ENCODE peak calls at places on chromosome 1, in six cellular contexts. C, O, G, A, D and W are unnamed samples.

GRCh38 chr1:202848191-202848542 is 37.4 kb downstream of the PCAT6 start:
- DNase-seq in C (no peak), O (no peak), G (no peak), A (no peak), D (peak; percentile 74), W (no peak)

GRCh38 chr1:16998589-16998988 is 13.1 kb downstream of the ATP13A2 start:
- DNase-seq in C (no peak), O (no peak), G (no peak), A (no peak), D (no peak), W (no peak)

GRCh38 chr1:4937876-4938534 is 283.6 kb downstream of the AJAP1 start:
- DNase-seq in C (no peak), O (no peak), G (no peak), A (no peak), D (no peak), W (no peak)

GRCh38 chr1:202586018-202586821 is 124.0 kb downstream of the SYT2 start:
- DNase-seq in C (no peak), O (no peak), G (no peak), A (no peak), D (peak; percentile 28), W (no peak)

GRCh38 chr1:24501371-24502167 is 1.1 kb upstream of the RCAN3 start:
- DNase-seq in C (peak; percentile 58), O (no peak), G (no peak), A (peak; percentile 26), D (peak; percentile 80), W (peak; percentile 64)

GRCh38 chr1:1006305-1007159 is 6.6 kb upstream of the HES4 start:
- DNase-seq in C (no peak), O (no peak), G (no peak), A (no peak), D (no peak), W (no peak)

GRCh38 chr1:30420519-30421050 is 302.8 kb downstream of the MATN1 start:
- DNase-seq in C (no peak), O (no peak), G (no peak), A (no peak), D (no peak), W (no peak)

GRCh38 chr1:23027352-23027907 is 8.2 kb downstream of the KDM1A start:
- DNase-seq in C (no peak), O (no peak), G (no peak), A (no peak), D (no peak), W (no peak)

GRCh38 chr1:160363010-160363409 is 3.9 kb upstream of the NHLH1 start:
- DNase-seq in C (no peak), O (no peak), G (no peak), A (no peak), D (no peak), W (no peak)

GRCh38 chr1:228370941-228371740 is 35.5 kb downstream of the TRIM11 start:
- DNase-seq in C (no peak), O (no peak), G (no peak), A (no peak), D (no peak), W (no peak)